ENCODE peak calls at places on chromosome 16, in eight cellular contexts. One of them, this sample, is unnamed.

GRCh38 chr16:15567823-15568222 is 75.1 kb downstream of the MARF1 start:
- DNase-seq in cerebellum: no peak
- DNase-seq in stimulated activated CD8-positive, alpha-beta memory T cell treated with anti-CD3 and anti-CD28 coated beads, Interleukin-4, amount 100 ng/mL, for 24 hours: no peak
- DNase-seq in pancreas: no peak
- DNase-seq in adrenal gland: no peak
- DNase-seq in RCC 7860: no peak
- DNase-seq in COR-L47: no peak
- DNase-seq in thoracic aorta: no peak
- DNase-seq in this sample: no peak

GRCh38 chr16:89924298-89924924 is 1.3 kb downstream of the TUBB3 start:
- DNase-seq in RCC 7860: no peak
- DNase-seq in pancreas: no peak
- DNase-seq in cerebellum: peak
- DNase-seq in COR-L47: peak
- DNase-seq in thoracic aorta: no peak
- DNase-seq in stimulated activated CD8-positive, alpha-beta memory T cell treated with anti-CD3 and anti-CD28 coated beads, Interleukin-4, amount 100 ng/mL, for 24 hours: no peak
- DNase-seq in adrenal gland: peak
- DNase-seq in this sample: no peak

GRCh38 chr16:14420721-14421488 is 209.2 kb downstream of the PARN start:
- DNase-seq in stimulated activated CD8-positive, alpha-beta memory T cell treated with anti-CD3 and anti-CD28 coated beads, Interleukin-4, amount 100 ng/mL, for 24 hours: no peak
- DNase-seq in thoracic aorta: no peak
- DNase-seq in RCC 7860: no peak
- DNase-seq in COR-L47: no peak
- DNase-seq in cerebellum: no peak
- DNase-seq in pancreas: no peak
- DNase-seq in adrenal gland: no peak
- DNase-seq in this sample: no peak

GRCh38 chr16:56603589-56603988 is 4.8 kb upstream of the MT2A start:
- DNase-seq in stimulated activated CD8-positive, alpha-beta memory T cell treated with anti-CD3 and anti-CD28 coated beads, Interleukin-4, amount 100 ng/mL, for 24 hours: no peak
- DNase-seq in RCC 7860: peak
- DNase-seq in COR-L47: peak
- DNase-seq in cerebellum: peak
- DNase-seq in pancreas: peak
- DNase-seq in thoracic aorta: no peak
- DNase-seq in adrenal gland: peak
- DNase-seq in this sample: peak

GRCh38 chr16:78478267-78478821 is 378.9 kb downstream of the WWOX start:
- DNase-seq in adrenal gland: no peak
- DNase-seq in COR-L47: peak
- DNase-seq in RCC 7860: peak
- DNase-seq in cerebellum: peak
- DNase-seq in thoracic aorta: no peak
- DNase-seq in pancreas: no peak
- DNase-seq in stimulated activated CD8-positive, alpha-beta memory T cell treated with anti-CD3 and anti-CD28 coated beads, Interleukin-4, amount 100 ng/mL, for 24 hours: no peak
- DNase-seq in this sample: no peak

GRCh38 chr16:10150906-10151305 is 31.3 kb downstream of the GRIN2A start:
- DNase-seq in adrenal gland: no peak
- DNase-seq in cerebellum: no peak
- DNase-seq in thoracic aorta: no peak
- DNase-seq in pancreas: no peak
- DNase-seq in RCC 7860: no peak
- DNase-seq in COR-L47: no peak
- DNase-seq in stimulated activated CD8-positive, alpha-beta memory T cell treated with anti-CD3 and anti-CD28 coated beads, Interleukin-4, amount 100 ng/mL, for 24 hours: no peak
- DNase-seq in this sample: no peak

GRCh38 chr16:54174201-54174600 is 112.4 kb downstream of the IRX3 start:
- DNase-seq in thoracic aorta: no peak
- DNase-seq in pancreas: no peak
- DNase-seq in stimulated activated CD8-positive, alpha-beta memory T cell treated with anti-CD3 and anti-CD28 coated beads, Interleukin-4, amount 100 ng/mL, for 24 hours: no peak
- DNase-seq in cerebellum: peak
- DNase-seq in COR-L47: no peak
- DNase-seq in adrenal gland: no peak
- DNase-seq in RCC 7860: no peak
- DNase-seq in this sample: no peak

GRCh38 chr16:11092788-11093577 is 148.6 kb downstream of the CLEC16A start:
- DNase-seq in pancreas: no peak
- DNase-seq in RCC 7860: no peak
- DNase-seq in thoracic aorta: no peak
- DNase-seq in adrenal gland: no peak
- DNase-seq in stimulated activated CD8-positive, alpha-beta memory T cell treated with anti-CD3 and anti-CD28 coated beads, Interleukin-4, amount 100 ng/mL, for 24 hours: no peak
- DNase-seq in COR-L47: no peak
- DNase-seq in cerebellum: no peak
- DNase-seq in this sample: no peak

GRCh38 chr16:4266372-4266771 is 6.5 kb downstream of the TFAP4 start:
- DNase-seq in cerebellum: no peak
- DNase-seq in thoracic aorta: no peak
- DNase-seq in adrenal gland: no peak
- DNase-seq in stimulated activated CD8-positive, alpha-beta memory T cell treated with anti-CD3 and anti-CD28 coated beads, Interleukin-4, amount 100 ng/mL, for 24 hours: no peak
- DNase-seq in pancreas: no peak
- DNase-seq in COR-L47: no peak
- DNase-seq in RCC 7860: no peak
- DNase-seq in this sample: no peak

GRCh38 chr16:11133344-11133921 is 122.6 kb downstream of the SOCS1 start:
- DNase-seq in cerebellum: no peak
- DNase-seq in thoracic aorta: peak
- DNase-seq in pancreas: peak
- DNase-seq in COR-L47: no peak
- DNase-seq in stimulated activated CD8-positive, alpha-beta memory T cell treated with anti-CD3 and anti-CD28 coated beads, Interleukin-4, amount 100 ng/mL, for 24 hours: no peak
- DNase-seq in RCC 7860: peak
- DNase-seq in adrenal gland: peak
- DNase-seq in this sample: peak

GRCh38 chr16:83253526-83253925 is 554.3 kb upstream of the HSBP1 start:
- DNase-seq in cerebellum: no peak
- DNase-seq in thoracic aorta: no peak
- DNase-seq in adrenal gland: no peak
- DNase-seq in COR-L47: no peak
- DNase-seq in RCC 7860: no peak
- DNase-seq in pancreas: no peak
- DNase-seq in stimulated activated CD8-positive, alpha-beta memory T cell treated with anti-CD3 and anti-CD28 coated beads, Interleukin-4, amount 100 ng/mL, for 24 hours: no peak
- DNase-seq in this sample: no peak

GRCh38 chr16:85107083-85107482 is 5.2 kb downstream of the CIBAR2 start:
- DNase-seq in RCC 7860: no peak
- DNase-seq in pancreas: no peak
- DNase-seq in adrenal gland: no peak
- DNase-seq in cerebellum: no peak
- DNase-seq in COR-L47: no peak
- DNase-seq in stimulated activated CD8-positive, alpha-beta memory T cell treated with anti-CD3 and anti-CD28 coated beads, Interleukin-4, amount 100 ng/mL, for 24 hours: no peak
- DNase-seq in thoracic aorta: no peak
- DNase-seq in this sample: no peak

GRCh38 chr16:31350275-31351005 is 4.5 kb upstream of the ITGAX start:
- DNase-seq in adrenal gland: no peak
- DNase-seq in cerebellum: no peak
- DNase-seq in pancreas: no peak
- DNase-seq in COR-L47: no peak
- DNase-seq in thoracic aorta: no peak
- DNase-seq in RCC 7860: no peak
- DNase-seq in stimulated activated CD8-positive, alpha-beta memory T cell treated with anti-CD3 and anti-CD28 coated beads, Interleukin-4, amount 100 ng/mL, for 24 hours: no peak
- DNase-seq in this sample: no peak

GRCh38 chr16:53415504-53415903 is 18.8 kb upstream of the RBL2 start:
- DNase-seq in adrenal gland: no peak
- DNase-seq in COR-L47: no peak
- DNase-seq in pancreas: no peak
- DNase-seq in stimulated activated CD8-positive, alpha-beta memory T cell treated with anti-CD3 and anti-CD28 coated beads, Interleukin-4, amount 100 ng/mL, for 24 hours: no peak
- DNase-seq in thoracic aorta: no peak
- DNase-seq in cerebellum: no peak
- DNase-seq in RCC 7860: no peak
- DNase-seq in this sample: no peak

GRCh38 chr16:66930189-66930588 is 4.0 kb downstream of the CIAO2B start:
- DNase-seq in thoracic aorta: no peak
- DNase-seq in pancreas: no peak
- DNase-seq in stimulated activated CD8-positive, alpha-beta memory T cell treated with anti-CD3 and anti-CD28 coated beads, Interleukin-4, amount 100 ng/mL, for 24 hours: no peak
- DNase-seq in RCC 7860: peak
- DNase-seq in COR-L47: no peak
- DNase-seq in cerebellum: no peak
- DNase-seq in adrenal gland: peak
- DNase-seq in this sample: peak